ENCODE peak calls at places on chromosomes 2 and 18, in eight cellular contexts. F is cardiac septum, T is activated gamma-delta T cell treated with Interleukin-2 at 50 U/mL for 16 hours, N is cardiac fibroblast, P is AG08396, V is chondrocyte, K is AG08395, I is renal cortical epithelial cell. W is an unnamed sample.

GRCh38 chr2:147639891-147640290 is 204.9 kb upstream of the ACVR2A start:
- DNase-seq in F (no peak), T (no peak), N (no peak), P (no peak), V (no peak), K (no peak), I (no peak), W (no peak)

GRCh38 chr2:197273485-197273884 is 37.1 kb downstream of the ANKRD44 start:
- DNase-seq in F (no peak), T (no peak), N (no peak), P (no peak), V (no peak), K (no peak), I (no peak), W (no peak)

GRCh38 chr18:43277164-43277600 is at the start of gene SYT4:
- DNase-seq in F (peak), T (no peak), N (peak), P (peak), V (no peak), K (peak), I (peak), W (peak)

GRCh38 chr2:11764359-11764758 is 17.9 kb downstream of the LPIN1 start:
- DNase-seq in F (no peak), T (no peak), N (no peak), P (no peak), V (no peak), K (no peak), I (no peak), W (no peak)

GRCh38 chr2:238391042-238391441 is 35.7 kb upstream of the ASB1 start:
- DNase-seq in F (no peak), T (no peak), N (no peak), P (no peak), V (no peak), K (no peak), I (no peak), W (no peak)

GRCh38 chr18:79912409-79912991 is 39.0 kb downstream of the SLC66A2 start:
- DNase-seq in F (peak), T (peak), N (peak), P (peak), V (peak), K (no peak), I (no peak), W (peak)

GRCh38 chr2:76870011-76870410 is 652.2 kb downstream of the LRRTM4 start:
- DNase-seq in F (no peak), T (no peak), N (peak), P (no peak), V (no peak), K (no peak), I (no peak), W (no peak)

GRCh38 chr2:197800091-197800490 is 4.3 kb upstream of the PLCL1 start:
- DNase-seq in F (no peak), T (no peak), N (no peak), P (no peak), V (no peak), K (no peak), I (no peak), W (no peak)

GRCh38 chr2:74001781-74002514 is 17.2 kb downstream of the TET3 start:
- DNase-seq in F (no peak), T (no peak), N (no peak), P (no peak), V (peak), K (peak), I (no peak), W (no peak)

GRCh38 chr2:31354837-31355236 is 59.7 kb downstream of the XDH start:
- DNase-seq in F (no peak), T (no peak), N (peak), P (no peak), V (no peak), K (peak), I (peak), W (no peak)

GRCh38 chr2:27753744-27754588 is 17.6 kb upstream of the MRPL33 start:
- DNase-seq in F (peak), T (peak), N (peak), P (peak), V (no peak), K (peak), I (peak), W (peak)

GRCh38 chr18:45324489-45325111 is 290.7 kb upstream of the SLC14A2 start:
- DNase-seq in F (no peak), T (no peak), N (peak), P (peak), V (no peak), K (peak), I (peak), W (no peak)